ENCODE peak calls at places on chromosomes 7 and 10, in eight cellular contexts. N is adrenal gland; S is CD8-positive, alpha-beta memory T cell; F is thyroid gland; I is suprapubic skin; U is effector memory CD4-positive, alpha-beta T cell; W is CD4-positive, alpha-beta T cell; Q is PC-9. X is an unnamed sample.

GRCh38 chr7:157910446-157910845 is 573.6 kb downstream of the DNAJB6 start:
- DNase-seq in F (no peak), I (no peak), U (no peak), N (no peak), W (no peak), Q (no peak), S (no peak), X (no peak)

GRCh38 chr10:53909791-53910190 is 891.2 kb downstream of the PCDH15 start:
- DNase-seq in F (peak; percentile 6), S (no peak), U (no peak), W (no peak), I (no peak), N (no peak), Q (no peak), X (no peak)

GRCh38 chr7:123270553-123270952 is 70.8 kb upstream of the SLC13A1 start:
- DNase-seq in U (no peak), Q (no peak), N (no peak), I (no peak), W (no peak), F (no peak), S (no peak), X (no peak)

GRCh38 chr10:84076540-84077195 is 62.6 kb upstream of the GHITM start:
- DNase-seq in N (no peak), U (no peak), F (no peak), I (no peak), S (no peak), Q (no peak), W (no peak), X (no peak)

GRCh38 chr10:30755474-30755873 is 125.9 kb upstream of the LYZL2 start:
- DNase-seq in F (no peak), W (no peak), I (no peak), U (no peak), S (no peak), Q (no peak), N (no peak), X (no peak)

GRCh38 chr7:50362712-50363282 is 58.3 kb downstream of the IKZF1 start:
- DNase-seq in N (no peak), F (no peak), S (peak; percentile 64), U (peak; percentile 48), W (peak; percentile 56), I (no peak), Q (no peak), X (peak; percentile 42)

GRCh38 chr10:101031796-101032636 is 982 bp downstream of the SFXN3 start:
- DNase-seq in N (peak; percentile 80), W (peak; percentile 74), S (peak; percentile 83), Q (peak; percentile 46), I (peak; percentile 93), F (peak; percentile 79), U (peak; percentile 78), X (peak; percentile 86)

GRCh38 chr10:79351332-79351731 is 4.1 kb downstream of the PPIF start:
- DNase-seq in F (no peak), Q (no peak), S (no peak), N (no peak), W (no peak), U (no peak), I (no peak), X (no peak)

GRCh38 chr7:77684030-77684429 is 12.2 kb upstream of the RSBN1L start:
- DNase-seq in S (no peak), N (no peak), F (peak; percentile 70), Q (no peak), I (peak; percentile 74), W (no peak), U (no peak), X (no peak)

GRCh38 chr10:42380926-42381547 is 257.3 kb downstream of the ZNF33B start:
- DNase-seq in F (no peak), Q (no peak), N (no peak), U (no peak), S (no peak), W (no peak), I (no peak), X (no peak)

GRCh38 chr7:118005021-118005420 is 131.8 kb upstream of the CTTNBP2 start:
- DNase-seq in W (no peak), Q (no peak), S (no peak), U (no peak), F (no peak), I (no peak), N (no peak), X (no peak)

GRCh38 chr10:91682912-91683311 is 50.0 kb upstream of the PPP1R3C start:
- DNase-seq in N (no peak), Q (no peak), S (no peak), U (no peak), I (no peak), W (no peak), F (no peak), X (no peak)

GRCh38 chr7:1508277-1508758 is 4.1 kb upstream of the INTS1 start:
- DNase-seq in I (no peak), N (no peak), U (no peak), F (no peak), Q (no peak), W (no peak), S (no peak), X (no peak)

GRCh38 chr7:1503390-1503789 is 799 bp downstream of the INTS1 start:
- DNase-seq in F (no peak), I (no peak), Q (no peak), N (no peak), U (no peak), S (no peak), W (no peak), X (no peak)

GRCh38 chr7:1502845-1503244 is 1.3 kb downstream of the INTS1 start:
- DNase-seq in I (no peak), U (no peak), F (no peak), N (no peak), W (no peak), S (no peak), Q (no peak), X (no peak)

GRCh38 chr7:1503816-1504775 is at the start of gene INTS1:
- DNase-seq in W (peak; percentile 87), Q (peak; percentile 99), N (peak; percentile 93), I (peak; percentile 93), U (peak; percentile 80), F (peak; percentile 96), S (peak; percentile 87), X (peak; percentile 94)

GRCh38 chr7:1505731-1506550 is 1.8 kb upstream of the INTS1 start:
- DNase-seq in S (no peak), Q (peak; percentile 24), I (no peak), N (no peak), W (no peak), F (peak; percentile 14), U (no peak), X (no peak)
- H3K27ac ChIP-seq in S (no peak overlapping the region), Q (no peak overlapping the region), I (no peak overlapping the region), N (peak overlapping the region; percentile 55), W (no peak overlapping the region), F (no peak overlapping the region), U (no peak overlapping the region), X (no peak overlapping the region)

DNA sequence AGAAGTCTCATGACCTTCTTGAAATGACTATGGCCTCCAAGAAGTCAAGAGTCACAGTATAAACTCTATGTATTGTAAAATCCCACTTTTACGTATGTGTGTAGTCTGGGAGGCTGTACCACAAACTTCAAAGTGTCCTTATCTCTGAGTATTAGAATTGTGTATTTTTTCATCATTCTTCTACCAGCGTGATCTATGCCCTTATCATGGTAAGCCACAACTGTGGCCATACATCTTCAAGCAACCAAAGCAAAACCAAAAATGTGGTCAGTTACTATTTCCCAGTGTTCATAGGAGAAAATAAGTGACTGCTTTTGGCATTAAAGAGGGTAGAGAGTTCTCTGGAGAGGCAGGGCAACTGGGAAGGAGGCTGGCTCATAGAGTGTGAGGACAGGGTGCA is 42.8 kb downstream of the SPOCK2 start:
- DNase-seq in F (no peak), S (no peak), I (no peak), W (no peak), U (no peak), N (no peak), Q (no peak), X (no peak)
- H3K27ac ChIP-seq in F (no peak overlapping the region), S (no peak overlapping the region), I (peak overlapping the region; percentile 66), W (no peak overlapping the region), U (no peak overlapping the region), N (no peak overlapping the region), Q (no peak overlapping the region), X (no peak overlapping the region)

DNA sequence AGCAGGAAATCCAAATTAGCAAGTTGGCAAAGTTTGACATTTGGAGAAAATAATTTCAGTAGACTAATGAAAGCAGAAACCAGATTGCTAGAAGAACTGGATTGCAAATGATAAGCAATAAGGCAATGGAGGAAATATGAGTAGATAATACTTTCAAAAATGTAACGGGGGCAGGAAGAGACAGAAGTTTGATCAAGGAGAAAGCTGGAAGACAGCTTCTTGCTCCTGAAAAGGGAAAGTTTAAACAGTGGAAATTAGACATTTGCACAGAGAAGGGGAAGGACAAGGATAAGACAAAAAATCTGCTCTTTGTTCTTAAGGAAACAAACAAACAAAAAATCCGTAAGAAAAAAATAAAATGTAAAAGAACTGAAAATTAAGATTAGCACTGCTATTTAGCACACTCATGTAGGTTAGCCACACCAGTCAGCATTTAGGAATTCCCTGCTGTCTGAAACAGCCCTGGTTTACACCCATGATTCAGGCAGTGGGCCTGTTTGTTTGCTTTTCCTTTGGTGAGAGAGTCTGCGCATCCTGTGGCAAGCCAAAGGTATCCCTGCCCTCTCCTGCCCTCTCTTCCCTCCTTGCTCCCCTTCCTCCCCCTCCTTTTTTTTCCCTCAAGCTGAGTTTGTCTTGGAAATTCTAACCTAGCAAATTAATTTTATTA is 104.3 kb upstream of the CAV2 start:
- DNase-seq in W (no peak), U (no peak), S (no peak), Q (peak; percentile 85), N (no peak), F (peak; percentile 15), I (no peak), X (no peak)
- H3K27ac ChIP-seq in W (no peak overlapping the region), U (no peak overlapping the region), S (no peak overlapping the region), Q (peak overlapping the region; percentile 96), N (no peak overlapping the region), F (peak overlapping the region; percentile 43), I (no peak overlapping the region), X (no peak overlapping the region)

GRCh38 chr7:98369726-98370125 is 31.2 kb downstream of the BAIAP2L1 start:
- DNase-seq in Q (no peak), U (no peak), F (no peak), N (no peak), W (no peak), I (no peak), S (no peak), X (no peak)

GRCh38 chr7:98365863-98366561 is 34.9 kb downstream of the BAIAP2L1 start:
- DNase-seq in I (no peak), S (no peak), Q (no peak), F (no peak), N (no peak), U (no peak), W (no peak), X (peak; percentile 66)

GRCh38 chr7:98364220-98364619 is 36.7 kb downstream of the BAIAP2L1 start:
- DNase-seq in S (no peak), N (no peak), W (no peak), U (no peak), Q (no peak), I (no peak), F (no peak), X (no peak)

GRCh38 chr7:98368721-98369120 is 32.2 kb downstream of the BAIAP2L1 start:
- DNase-seq in N (no peak), F (no peak), W (no peak), I (no peak), Q (no peak), S (no peak), U (no peak), X (no peak)

DNA sequence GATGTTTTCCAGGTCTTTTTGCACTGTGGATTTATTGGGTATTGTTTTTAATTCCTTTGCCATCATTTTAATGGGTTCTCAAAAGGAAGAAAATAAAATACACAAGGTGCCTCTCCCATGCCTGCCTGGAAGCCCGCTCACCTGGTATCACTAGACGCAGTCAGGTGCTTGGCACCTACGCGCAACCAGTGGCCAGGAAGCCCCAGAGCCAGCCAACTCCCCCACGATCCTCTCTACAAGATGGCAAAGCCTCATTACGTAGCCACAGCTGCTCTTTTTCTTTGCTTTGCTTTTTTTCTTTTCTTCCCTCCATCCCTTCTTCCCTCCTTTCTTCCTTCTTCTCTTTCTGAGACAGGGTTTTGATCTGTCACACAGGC is 34.3 kb downstream of the BAIAP2L1 start:
- DNase-seq in W (no peak), Q (no peak), S (no peak), U (no peak), N (no peak), I (no peak), F (no peak), X (no peak)
- H3K27ac ChIP-seq in W (no peak overlapping the region), Q (no peak overlapping the region), S (no peak overlapping the region), U (no peak overlapping the region), N (no peak overlapping the region), I (peak overlapping the region; percentile 18), F (no peak overlapping the region), X (peak overlapping the region; percentile 50)